ENCODE peak calls at places on chromosomes 12 and 14, in ten cellular contexts. C is CD4-positive, alpha-beta T cell; Q is CD8-positive, alpha-beta T cell; O is lower lobe of right lung; H is mesothelial cell of epicardium; N is cardiac muscle cell; T is neural crest cell; K is cardiac fibroblast; D is fibroblast of lung; Y is fibroblast of mammary gland. R is an unnamed sample.

GRCh38 chr14:89422181-89422951 is 5.3 kb upstream of the FOXN3 start:
- DNase-seq in C (no peak), Q (no peak), O (no peak), H (no peak), N (peak), T (no peak), K (no peak), D (no peak), Y (no peak), R (no peak)

GRCh38 chr12:108967869-108968540 is 52.9 kb downstream of the SVOP start:
- DNase-seq in C (no peak), Q (no peak), O (no peak), H (no peak), N (peak), T (no peak), K (peak), D (no peak), Y (peak), R (no peak)

GRCh38 chr12:124295431-124296058 is 652 bp downstream of the RFLNA start:
- DNase-seq in C (no peak), Q (no peak), O (peak), H (no peak), N (no peak), T (no peak), K (no peak), D (no peak), Y (no peak), R (no peak)

GRCh38 chr12:66144796-66145754 is 14.5 kb upstream of the LLPH start:
- DNase-seq in C (no peak), Q (no peak), O (no peak), H (no peak), N (peak), T (no peak), K (peak), D (peak), Y (peak), R (peak)

GRCh38 chr12:123497065-123497464 is 36.5 kb downstream of the RILPL1 start:
- DNase-seq in C (no peak), Q (no peak), O (no peak), H (no peak), N (no peak), T (no peak), K (no peak), D (no peak), Y (no peak), R (no peak)

GRCh38 chr12:31589896-31590729 is 823 bp downstream of the DENND5B start:
- DNase-seq in C (no peak), Q (peak), O (peak), H (peak), N (peak), T (peak), K (peak), D (peak), Y (peak), R (peak)

GRCh38 chr14:54252072-54252730 is 144.6 kb upstream of the CDKN3 start:
- DNase-seq in C (no peak), Q (no peak), O (no peak), H (no peak), N (no peak), T (no peak), K (peak), D (peak), Y (peak), R (no peak)

GRCh38 chr14:68544150-68544892 is 248.5 kb downstream of the ZFP36L1 start:
- DNase-seq in C (no peak), Q (no peak), O (no peak), H (no peak), N (no peak), T (no peak), K (peak), D (peak), Y (peak), R (peak)

GRCh38 chr12:111816065-111816615 is 25.9 kb upstream of the MAPKAPK5 start:
- DNase-seq in C (no peak), Q (no peak), O (no peak), H (no peak), N (no peak), T (no peak), K (no peak), D (no peak), Y (no peak), R (no peak)

DNA sequence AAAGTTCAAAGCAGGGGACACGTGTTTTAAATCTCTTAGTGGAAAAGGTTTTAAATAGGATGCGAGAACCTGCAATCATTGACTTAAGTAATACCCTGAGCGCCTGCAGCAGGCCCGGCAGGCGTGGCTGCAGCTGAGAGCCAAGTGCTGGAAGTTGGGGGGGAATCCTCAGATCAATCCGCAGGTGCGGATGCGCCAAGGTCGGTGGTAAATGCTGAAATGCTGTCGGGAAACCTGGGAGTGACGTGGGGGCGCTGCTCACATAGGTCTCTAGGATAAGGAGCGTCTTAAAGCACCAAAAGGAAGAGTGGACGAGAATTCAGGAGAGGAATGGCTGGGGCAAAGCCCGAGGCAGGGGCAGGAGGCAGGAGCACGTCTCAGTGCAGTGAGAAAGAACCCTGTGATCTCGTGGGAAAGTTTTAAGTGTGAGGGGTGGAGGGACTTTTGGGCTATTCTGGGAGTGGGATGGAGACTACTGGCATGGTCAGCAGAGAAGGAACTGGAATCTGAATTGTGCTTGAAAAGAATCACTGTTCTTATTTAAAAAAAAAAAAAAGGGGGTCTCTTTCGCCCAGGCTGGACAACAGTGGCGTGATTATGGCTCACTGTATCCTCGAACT is 883 bp upstream of the CDCA4 start:
- DNase-seq in C (no peak), Q (peak), O (peak), H (peak), N (peak), T (peak), K (no peak), D (peak), Y (peak), R (no peak)
- TF ChIP-seq CTCF in C (no peak), Q (no peak), O (no peak), H (no peak), N (peak), T (no peak), K (no peak), D (no peak), Y (no peak), R (no peak)

GRCh38 chr14:103298620-103299019 is 35.4 kb upstream of the EIF5 start:
- DNase-seq in C (no peak), Q (no peak), O (no peak), H (no peak), N (no peak), T (no peak), K (no peak), D (no peak), Y (no peak), R (no peak)
- TF ChIP-seq CTCF in C (no peak), Q (no peak), O (no peak), H (no peak), N (no peak), T (peak), K (no peak), D (no peak), Y (no peak), R (no peak)

GRCh38 chr14:20836668-20837338 is 34.2 kb upstream of the RNASE1 start:
- DNase-seq in C (no peak), Q (no peak), O (no peak), H (no peak), N (peak), T (no peak), K (peak), D (peak), Y (peak), R (peak)
- TF ChIP-seq CTCF in C (no peak), Q (no peak), O (peak), H (peak), N (peak), T (peak), K (peak), D (peak), Y (peak), R (peak)

GRCh38 chr14:44030963-44031362 is 476.1 kb downstream of the FSCB start:
- DNase-seq in C (no peak), Q (no peak), O (no peak), H (no peak), N (peak), T (no peak), K (no peak), D (no peak), Y (no peak), R (no peak)
- TF ChIP-seq CTCF in C (no peak), Q (no peak), O (no peak), H (no peak), N (no peak), T (no peak), K (no peak), D (no peak), Y (no peak), R (no peak)